ENCODE peak calls at places on chromosomes 16 and 17, in nine cellular contexts. One of them, this sample, is unnamed.

GRCh38 chr16:27405546-27406451 is 3.8 kb downstream of the IL21R start:
- DNase-seq in gastrocnemius medialis: no peak
- DNase-seq in spleen: no peak
- DNase-seq in PC-9: no peak
- DNase-seq in dorsolateral prefrontal cortex: no peak
- DNase-seq in HFF-Myc: no peak
- DNase-seq in A172: no peak
- DNase-seq in retina: no peak
- DNase-seq in cardiac muscle cell: no peak
- DNase-seq in this sample: no peak

GRCh38 chr16:74226361-74226979 is 70.1 kb upstream of the PSMD7 start:
- DNase-seq in gastrocnemius medialis: no peak
- DNase-seq in spleen: no peak
- DNase-seq in PC-9: no peak
- DNase-seq in dorsolateral prefrontal cortex: no peak
- DNase-seq in HFF-Myc: no peak
- DNase-seq in A172: peak
- DNase-seq in retina: peak
- DNase-seq in cardiac muscle cell: peak
- DNase-seq in this sample: peak

GRCh38 chr17:47315451-47316266 is 8.1 kb upstream of the EFCAB13 start:
- DNase-seq in gastrocnemius medialis: no peak
- DNase-seq in spleen: no peak
- DNase-seq in PC-9: no peak
- DNase-seq in dorsolateral prefrontal cortex: no peak
- DNase-seq in HFF-Myc: peak
- DNase-seq in A172: peak
- DNase-seq in retina: peak
- DNase-seq in cardiac muscle cell: peak
- DNase-seq in this sample: peak

GRCh38 chr16:12767897-12768296 is 35.8 kb downstream of the CPPED1 start:
- DNase-seq in gastrocnemius medialis: no peak
- DNase-seq in spleen: no peak
- DNase-seq in PC-9: no peak
- DNase-seq in dorsolateral prefrontal cortex: no peak
- DNase-seq in HFF-Myc: no peak
- DNase-seq in A172: no peak
- DNase-seq in retina: no peak
- DNase-seq in cardiac muscle cell: no peak
- DNase-seq in this sample: no peak

GRCh38 chr16:85138825-85139627 is 26.8 kb upstream of the CIBAR2 start:
- DNase-seq in gastrocnemius medialis: no peak
- DNase-seq in spleen: no peak
- DNase-seq in PC-9: no peak
- DNase-seq in dorsolateral prefrontal cortex: no peak
- DNase-seq in HFF-Myc: no peak
- DNase-seq in A172: no peak
- DNase-seq in retina: no peak
- DNase-seq in cardiac muscle cell: no peak
- DNase-seq in this sample: no peak

GRCh38 chr17:68955181-68955841 is at the start of gene ABCA8:
- DNase-seq in gastrocnemius medialis: no peak
- DNase-seq in spleen: no peak
- DNase-seq in PC-9: no peak
- DNase-seq in dorsolateral prefrontal cortex: no peak
- DNase-seq in HFF-Myc: peak
- DNase-seq in A172: no peak
- DNase-seq in retina: no peak
- DNase-seq in cardiac muscle cell: peak
- DNase-seq in this sample: peak

GRCh38 chr17:7217113-7217987 is 2.3 kb downstream of the DLG4 start:
- DNase-seq in gastrocnemius medialis: no peak
- DNase-seq in spleen: no peak
- DNase-seq in PC-9: no peak
- DNase-seq in dorsolateral prefrontal cortex: peak
- DNase-seq in HFF-Myc: no peak
- DNase-seq in A172: peak
- DNase-seq in retina: peak
- DNase-seq in cardiac muscle cell: peak
- DNase-seq in this sample: no peak

GRCh38 chr17:55458977-55459376 is 37.3 kb upstream of the MMD start:
- DNase-seq in gastrocnemius medialis: no peak
- DNase-seq in spleen: no peak
- DNase-seq in PC-9: no peak
- DNase-seq in dorsolateral prefrontal cortex: no peak
- DNase-seq in HFF-Myc: no peak
- DNase-seq in A172: peak
- DNase-seq in retina: no peak
- DNase-seq in cardiac muscle cell: no peak
- DNase-seq in this sample: no peak

This sample was measured in non-pigmented ciliary epithelial cell.